ENCODE peak calls at places on chromosome 17, in eight cellular contexts. Y is AG08395; M is mucosa of gallbladder; Q is non-pigmented ciliary epithelial cell; L is CD4-positive, alpha-beta memory T cell; O is activated CD4-positive, alpha-beta T cell treated with anti-CD3 and anti-CD28 coated beads for 48 hours; Z is caudate nucleus; B is EH. P is an unnamed sample.

GRCh38 chr17:74274703-74275340 is 788 bp downstream of the DNAI2 start:
- DNase-seq in Y (no peak), B (no peak), Q (no peak), Z (no peak), L (no peak), M (no peak), O (no peak), P (no peak)

GRCh38 chr17:4839965-4840892 is 7.1 kb downstream of the MINK1 start:
- DNase-seq in O (no peak), Z (no peak), Q (no peak), M (no peak), L (no peak), Y (no peak), B (peak), P (no peak)

GRCh38 chr17:67559381-67559966 is 158.3 kb upstream of the NOL11 start:
- DNase-seq in O (peak), L (no peak), M (no peak), Z (no peak), Y (no peak), B (no peak), Q (no peak), P (no peak)

GRCh38 chr17:68036304-68037147 is 991 bp downstream of the KPNA2 start:
- DNase-seq in O (no peak), Z (no peak), M (no peak), Q (no peak), Y (no peak), B (peak), L (no peak), P (no peak)

GRCh38 chr17:68794636-68795503 is 160.3 kb downstream of the ABCA8 start:
- DNase-seq in Y (no peak), Q (no peak), L (no peak), O (no peak), B (peak), M (no peak), Z (no peak), P (no peak)

GRCh38 chr17:17751489-17751995 is 70.3 kb downstream of the RAI1 start:
- DNase-seq in Q (no peak), O (peak), Y (no peak), B (no peak), Z (no peak), L (peak), M (no peak), P (no peak)

GRCh38 chr17:39251997-39252396 is 26.3 kb upstream of the STAC2 start:
- DNase-seq in B (no peak), Y (no peak), Z (no peak), M (no peak), Q (no peak), L (no peak), O (no peak), P (no peak)

GRCh38 chr17:67481808-67482207 is 104.7 kb downstream of the PITPNC1 start:
- DNase-seq in Z (no peak), Y (peak), L (no peak), B (peak), M (no peak), Q (no peak), O (no peak), P (no peak)

GRCh38 chr17:4534928-4535666 is 20.1 kb downstream of the MYBBP1A start:
- DNase-seq in Z (no peak), Y (no peak), Q (no peak), L (peak), O (no peak), B (no peak), M (no peak), P (no peak)

GRCh38 chr17:79664925-79665738 is 54.3 kb upstream of the RBFOX3 start:
- DNase-seq in O (no peak), L (no peak), Y (no peak), Q (no peak), Z (no peak), M (peak), B (peak), P (no peak)

GRCh38 chr17:16417399-16417798 is 2.0 kb downstream of the TRPV2 start:
- DNase-seq in M (no peak), Q (no peak), Y (no peak), L (no peak), B (no peak), Z (no peak), O (no peak), P (no peak)

GRCh38 chr17:66432558-66432957 is 130.1 kb downstream of the PRKCA start:
- DNase-seq in Q (no peak), B (no peak), L (no peak), O (no peak), M (no peak), Z (no peak), Y (no peak), P (no peak)

GRCh38 chr17:18919963-18920362 is 32.0 kb upstream of the SLC5A10 start:
- DNase-seq in B (no peak), L (no peak), Z (no peak), O (no peak), Q (no peak), M (peak), Y (no peak), P (no peak)

GRCh38 chr17:67200727-67201301 is 44.2 kb downstream of the HELZ start:
- DNase-seq in B (peak), Q (no peak), M (no peak), Z (no peak), Y (peak), L (no peak), O (no peak), P (no peak)

GRCh38 chr17:16443390-16444257 is 28.3 kb downstream of the TRPV2 start:
- DNase-seq in B (peak), Z (no peak), O (no peak), Y (no peak), L (peak), M (no peak), Q (no peak), P (no peak)

GRCh38 chr17:57549996-57550395 is 195.1 kb downstream of the CCDC182 start:
- DNase-seq in O (no peak), Y (no peak), M (no peak), L (no peak), Z (no peak), Q (no peak), B (no peak), P (no peak)

GRCh38 chr17:47315451-47316266 is 8.1 kb upstream of the EFCAB13 start:
- DNase-seq in B (peak), Y (peak), Z (no peak), Q (peak), M (peak), O (peak), L (no peak), P (no peak)

GRCh38 chr17:76125922-76126321 is 15.1 kb downstream of the FOXJ1 start:
- DNase-seq in Y (no peak), M (no peak), Z (no peak), B (no peak), L (no peak), Q (no peak), O (no peak), P (no peak)

GRCh38 chr17:50238594-50239287 is 35.5 kb upstream of the TMEM92 start:
- DNase-seq in Y (no peak), B (no peak), L (no peak), Q (no peak), O (no peak), Z (no peak), M (no peak), P (no peak)